ENCODE peak calls at places on chromosomes 6 and 20, in seven cellular contexts. I, V, S, P, K, O and R are unnamed samples.

GRCh38 chr6:85354761-85355618 is 94.9 kb upstream of the NT5E start:
- DNase-seq in K (peak), O (peak), V (peak), S (peak), P (peak), I (peak), R (peak)

GRCh38 chr6:12280458-12280857 is 9.7 kb upstream of the EDN1 start:
- DNase-seq in K (no peak), V (no peak), I (peak), P (no peak), O (no peak), S (no peak), R (no peak)

GRCh38 chr20:48626226-48626937 is 201.4 kb downstream of the PREX1 start:
- DNase-seq in P (no peak), K (no peak), I (peak), V (no peak), S (no peak), O (peak), R (no peak)

GRCh38 chr6:93787841-93788240 is 368.5 kb upstream of the EPHA7 start:
- DNase-seq in S (no peak), P (no peak), V (no peak), K (no peak), O (peak), I (no peak), R (no peak)

GRCh38 chr6:56862415-56863175 is 92.3 kb upstream of the BEND6 start:
- DNase-seq in P (no peak), K (no peak), I (no peak), S (no peak), V (no peak), O (peak), R (no peak)

GRCh38 chr20:35981969-35982368 is 13.6 kb downstream of the CNBD2 start:
- DNase-seq in P (no peak), O (no peak), S (no peak), I (no peak), K (no peak), V (no peak), R (no peak)

GRCh38 chr20:63151554-63152321 is 64.2 kb downstream of the YTHDF1 start:
- DNase-seq in V (no peak), P (no peak), O (no peak), S (no peak), K (no peak), I (no peak), R (no peak)

GRCh38 chr6:132812255-132812732 is 2.1 kb upstream of the RPS12 start:
- DNase-seq in K (no peak), V (no peak), I (peak), P (no peak), O (peak), S (no peak), R (no peak)

GRCh38 chr6:11585426-11586016 is 48.0 kb downstream of the TMEM170B start:
- DNase-seq in V (peak), P (no peak), K (peak), I (peak), S (no peak), O (peak), R (no peak)

GRCh38 chr20:10541668-10542411 is 106.7 kb downstream of the SLX4IP start:
- DNase-seq in O (no peak), P (no peak), V (peak), K (no peak), S (no peak), I (no peak), R (no peak)

GRCh38 chr6:157106487-157106886 is 216.8 kb downstream of the TMEM242 start:
- DNase-seq in V (no peak), S (no peak), P (no peak), K (no peak), O (peak), I (peak), R (no peak)

GRCh38 chr20:20237093-20237959 is 130.6 kb upstream of the INSM1 start:
- DNase-seq in O (peak), K (peak), I (peak), V (peak), S (peak), P (peak), R (peak)

GRCh38 chr6:157289764-157290163 is 33.6 kb downstream of the TMEM242 start:
- DNase-seq in O (no peak), P (no peak), K (no peak), I (no peak), V (no peak), S (no peak), R (no peak)

GRCh38 chr6:139114741-139115140 is 20.1 kb upstream of the HECA start:
- DNase-seq in S (no peak), P (no peak), O (no peak), I (no peak), V (no peak), K (no peak), R (no peak)

GRCh38 chr6:36109092-36109491 is 21.2 kb upstream of the MAPK13 start:
- DNase-seq in V (no peak), S (no peak), O (no peak), K (peak), I (no peak), P (no peak), R (no peak)

GRCh38 chr6:139173172-139173571 is 38.3 kb downstream of the HECA start:
- DNase-seq in O (no peak), V (no peak), P (no peak), I (no peak), S (no peak), K (no peak), R (no peak)